ENCODE peak calls at places on chromosomes 16 and 17, in four cellular contexts. J, B, N and R are unnamed samples.

GRCh38 chr16:67666032-67666537 is 465 bp downstream of the ENKD1 start:
- DNase-seq in N (peak; percentile 82), J (no peak), B (no peak), R (peak; percentile 85)

GRCh38 chr16:66853261-66854139 is 9.3 kb downstream of the CA7 start:
- DNase-seq in J (no peak), N (peak; percentile 11), B (no peak), R (no peak)

GRCh38 chr17:45108595-45109521 is 23.5 kb downstream of the PLCD3 start:
- DNase-seq in B (no peak), J (no peak), N (no peak), R (no peak)

GRCh38 chr17:31307640-31308039 is 6.2 kb downstream of the EVI2B start:
- DNase-seq in N (no peak), J (no peak), B (no peak), R (no peak)

GRCh38 chr16:57013902-57014301 is 24.5 kb downstream of the NLRC5 start:
- DNase-seq in J (no peak), N (no peak), B (no peak), R (no peak)

GRCh38 chr17:49445561-49445960 is 30.9 kb upstream of the PHB1 start:
- DNase-seq in N (no peak), J (no peak), B (no peak), R (no peak)

GRCh38 chr17:80678621-80679020 is 134.0 kb downstream of the RPTOR start:
- DNase-seq in N (no peak), B (no peak), J (peak; percentile 46), R (no peak)

GRCh38 chr17:46212634-46213435 is 19.6 kb upstream of the KANSL1 start:
- DNase-seq in J (peak; percentile 54), N (peak; percentile 77), B (no peak), R (no peak)

GRCh38 chr16:5903153-5903552 is 805.6 kb upstream of the EEF2KMT start:
- DNase-seq in J (no peak), N (no peak), B (no peak), R (no peak)

GRCh38 chr17:74153456-74153810 is 50.0 kb upstream of the RPL38 start:
- DNase-seq in J (no peak), B (no peak), N (no peak), R (no peak)

GRCh38 chr17:2064980-2065785 is 10.3 kb downstream of the HIC1 start:
- DNase-seq in B (no peak), J (no peak), N (peak; percentile 66), R (no peak)
- TF ChIP-seq CTCF in B (peak; percentile 43), J (peak; percentile 37), N (peak; percentile 54), R (peak; percentile 45)

DNA sequence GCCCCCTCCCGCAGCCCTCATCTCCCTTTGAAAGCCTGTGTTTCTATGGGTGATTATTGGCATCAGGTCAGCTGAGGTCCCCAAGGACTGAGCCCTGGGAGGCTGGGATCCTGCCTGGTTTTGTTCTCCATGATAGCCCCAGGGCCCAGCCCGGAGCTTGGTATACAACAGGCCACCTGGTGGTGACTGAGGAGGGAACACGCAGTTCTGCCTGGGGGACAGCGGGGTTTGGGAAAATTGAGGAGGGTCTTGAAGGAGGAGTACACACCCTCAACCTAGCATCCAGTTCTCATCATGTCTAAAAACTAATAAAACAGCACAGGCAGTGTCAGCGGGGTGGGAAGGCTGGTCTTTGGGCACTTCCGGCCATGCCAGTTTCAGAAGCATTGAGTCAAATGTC is 335.1 kb downstream of the CPPED1 start:
- DNase-seq in B (no peak), J (no peak), N (no peak), R (no peak)
- TF ChIP-seq CTCF in B (peak; percentile 25), J (no peak), N (no peak), R (no peak)

GRCh38 chr16:82630688-82631087 is 3.9 kb downstream of the CDH13 start:
- DNase-seq in N (no peak), J (no peak), B (no peak), R (no peak)
- TF ChIP-seq CTCF in N (peak; percentile 65), J (peak; percentile 49), B (peak; percentile 23), R (peak; percentile 68)

GRCh38 chr16:2015947-2016208 is 3.7 kb upstream of the NPW start:
- DNase-seq in N (no peak), J (no peak), B (no peak), R (no peak)

GRCh38 chr16:2016407-2016922 is 3.1 kb upstream of the NPW start:
- DNase-seq in B (no peak), J (no peak), N (peak; percentile 77), R (no peak)

GRCh38 chr16:2019919-2020831 is 590 bp downstream of the NPW start:
- DNase-seq in B (peak; percentile 49), J (no peak), N (peak; percentile 68), R (no peak)

GRCh38 chr16:2022723-2023097 is 3.1 kb downstream of the NPW start:
- DNase-seq in J (no peak), B (no peak), N (peak; percentile 88), R (peak; percentile 85)

DNA sequence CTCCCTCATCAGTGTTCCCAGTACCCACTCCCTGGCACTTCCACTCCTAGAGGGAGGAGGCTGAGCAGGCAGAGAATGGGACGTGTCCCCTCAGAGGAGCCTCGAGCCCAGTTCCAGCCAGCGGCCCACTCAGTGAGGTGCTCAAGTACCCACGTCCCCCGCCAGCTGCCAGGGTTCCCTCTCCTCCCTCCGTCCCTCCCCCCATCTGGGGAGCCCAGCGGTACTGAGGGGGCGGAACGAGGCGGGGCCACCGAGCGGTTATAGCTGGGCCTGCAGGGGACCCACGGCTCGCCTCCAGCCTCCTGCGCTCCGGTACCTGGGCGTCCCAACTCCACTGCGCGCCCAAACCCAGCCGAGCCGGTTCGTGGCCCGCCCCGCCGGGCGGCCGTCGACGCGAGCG is at the start of gene NPW:
- DNase-seq in J (no peak), B (no peak), N (peak; percentile 68), R (no peak)
- TF ChIP-seq CTCF in J (no peak), B (no peak), N (no peak), R (no peak)

GRCh38 chr17:18228176-18228682 is 2.8 kb downstream of the LLGL1 start:
- DNase-seq in J (no peak), N (no peak), B (no peak), R (no peak)
- TF ChIP-seq CTCF in J (no peak), N (no peak), B (no peak), R (no peak)

GRCh38 chr17:55825213-55825612 is 74.4 kb downstream of the PCTP start:
- DNase-seq in N (no peak), B (no peak), J (no peak), R (no peak)
- TF ChIP-seq CTCF in N (peak; percentile 41), B (peak; percentile 47), J (no peak), R (no peak)

DNA sequence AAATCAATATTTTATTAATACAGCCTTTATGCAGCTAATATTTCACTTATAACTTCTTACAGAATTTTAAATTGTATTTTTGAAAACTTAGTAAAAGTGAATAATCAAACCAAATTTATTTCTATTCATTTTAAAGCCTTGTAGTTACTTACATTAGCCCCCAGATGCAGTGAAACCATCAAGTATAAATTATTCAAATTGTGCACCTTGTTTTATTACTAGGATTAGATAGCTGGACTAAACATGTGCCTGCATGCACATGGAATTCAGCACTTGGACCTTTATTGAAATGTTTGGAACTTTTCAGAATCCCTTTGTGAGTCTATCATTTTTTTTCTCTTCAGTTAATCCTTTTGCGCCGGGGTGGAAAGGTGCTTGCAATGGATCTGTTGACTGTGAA is 4.7 kb downstream of the ZPBP2 start:
- DNase-seq in B (no peak), J (peak; percentile 11), N (no peak), R (no peak)
- TF ChIP-seq CTCF in B (no peak), J (peak; percentile 57), N (peak; percentile 72), R (no peak)